ENCODE peak calls at places on chromosomes 2 and 18, in four cellular contexts. W, N, I and S are unnamed samples.

GRCh38 chr2:201971516-201972228 is 62.0 kb upstream of the FZD7 start:
- DNase-seq in W (no peak), N (no peak), I (no peak), S (no peak)

GRCh38 chr2:238787507-238787906 is 60.4 kb upstream of the TWIST2 start:
- DNase-seq in W (no peak), N (no peak), I (no peak), S (no peak)

GRCh38 chr2:151630372-151630771 is 103.9 kb downstream of the NEB start:
- DNase-seq in W (no peak), N (no peak), I (no peak), S (no peak)

GRCh38 chr2:96273763-96274162 is 7.7 kb downstream of the CIAO1 start:
- DNase-seq in W (no peak), N (no peak), I (no peak), S (no peak)

GRCh38 chr2:135688978-135689377 is 52.7 kb upstream of the UBXN4 start:
- DNase-seq in W (no peak), N (no peak), I (no peak), S (no peak)

GRCh38 chr18:37565985-37566478 is 434 bp upstream of the CELF4 start:
- DNase-seq in W (no peak), N (peak), I (peak), S (no peak)

GRCh38 chr2:64766841-64767669 is 113.3 kb upstream of the SERTAD2 start:
- DNase-seq in W (no peak), N (no peak), I (no peak), S (no peak)

GRCh38 chr2:23532311-23533013 is 147.5 kb downstream of the KLHL29 start:
- DNase-seq in W (no peak), N (peak), I (no peak), S (peak)

GRCh38 chr2:2234398-2234797 is 96.7 kb downstream of the MYT1L start:
- DNase-seq in W (no peak), N (no peak), I (no peak), S (no peak)

GRCh38 chr2:168210216-168210897 is 37.0 kb downstream of the STK39 start:
- DNase-seq in W (no peak), N (no peak), I (no peak), S (no peak)

GRCh38 chr18:7164610-7165009 is 47.0 kb upstream of the LAMA1 start:
- DNase-seq in W (no peak), N (no peak), I (no peak), S (no peak)

GRCh38 chr2:58539973-58540372 is 298.8 kb upstream of the FANCL start:
- DNase-seq in W (no peak), N (no peak), I (no peak), S (no peak)

GRCh38 chr2:643334-643733 is 33.9 kb downstream of the TMEM18 start:
- DNase-seq in W (no peak), N (no peak), I (no peak), S (no peak)

GRCh38 chr2:107002735-107003134 is 116.8 kb upstream of the ST6GAL2 start:
- DNase-seq in W (no peak), N (no peak), I (no peak), S (no peak)

GRCh38 chr18:49582579-49582978 is 20.7 kb downstream of the LIPG start:
- DNase-seq in W (no peak), N (no peak), I (no peak), S (no peak)

GRCh38 chr18:44153976-44154375 is 526.7 kb upstream of the SETBP1 start:
- DNase-seq in W (no peak), N (no peak), I (no peak), S (no peak)

GRCh38 chr2:168207861-168208260 is 39.5 kb downstream of the STK39 start:
- DNase-seq in W (no peak), N (no peak), I (no peak), S (no peak)

GRCh38 chr2:6776125-6776524 is 89.6 kb downstream of the CMPK2 start:
- DNase-seq in W (no peak), N (no peak), I (no peak), S (no peak)

GRCh38 chr2:150370600-150370999 is 116.9 kb downstream of the RND3 start:
- DNase-seq in W (no peak), N (no peak), I (no peak), S (no peak)

GRCh38 chr2:65728477-65729180 is 296.2 kb upstream of the SPRED2 start:
- DNase-seq in W (no peak), N (no peak), I (no peak), S (no peak)

DNA sequence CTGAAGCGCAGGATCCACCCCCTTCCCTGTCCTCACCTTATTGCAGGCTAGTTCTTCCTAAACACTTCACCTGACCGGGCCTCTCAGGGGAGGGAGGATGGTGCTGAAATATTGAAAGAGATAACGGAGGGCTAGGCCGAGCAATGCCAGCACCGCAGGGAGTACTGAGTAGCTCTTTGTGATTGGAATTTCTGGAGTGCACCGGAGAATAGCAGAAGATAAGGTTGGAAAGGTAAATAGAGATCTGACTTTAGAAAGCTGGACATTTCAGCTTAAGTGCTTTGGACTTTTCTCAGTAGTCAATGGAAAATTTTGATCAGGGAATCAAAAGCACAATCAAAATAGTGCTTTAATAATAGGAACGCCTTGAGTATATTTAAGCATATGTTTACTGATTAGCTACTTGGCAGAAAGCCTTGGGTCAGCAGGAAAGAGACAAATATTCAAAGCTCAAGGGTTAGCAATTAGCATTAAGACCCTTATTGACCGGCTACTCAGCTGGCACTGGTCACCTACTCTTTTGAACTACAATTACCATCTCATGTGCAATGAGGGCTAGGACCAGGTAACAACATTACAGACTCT is 142.9 kb upstream of the NDUFV2 start:
- DNase-seq in W (peak), N (no peak), I (no peak), S (no peak)
- H3K4me3 ChIP-seq in W (no peak), N (no peak), I (no peak), S (no peak)

GRCh38 chr2:55232084-55232862 is at the start of the genes CLHC1 and RPS27A:
- DNase-seq in W (peak), N (peak), I (peak), S (peak)
- TF ChIP-seq POLR2A in W (peak), N (peak), I (peak), S (peak)

DNA sequence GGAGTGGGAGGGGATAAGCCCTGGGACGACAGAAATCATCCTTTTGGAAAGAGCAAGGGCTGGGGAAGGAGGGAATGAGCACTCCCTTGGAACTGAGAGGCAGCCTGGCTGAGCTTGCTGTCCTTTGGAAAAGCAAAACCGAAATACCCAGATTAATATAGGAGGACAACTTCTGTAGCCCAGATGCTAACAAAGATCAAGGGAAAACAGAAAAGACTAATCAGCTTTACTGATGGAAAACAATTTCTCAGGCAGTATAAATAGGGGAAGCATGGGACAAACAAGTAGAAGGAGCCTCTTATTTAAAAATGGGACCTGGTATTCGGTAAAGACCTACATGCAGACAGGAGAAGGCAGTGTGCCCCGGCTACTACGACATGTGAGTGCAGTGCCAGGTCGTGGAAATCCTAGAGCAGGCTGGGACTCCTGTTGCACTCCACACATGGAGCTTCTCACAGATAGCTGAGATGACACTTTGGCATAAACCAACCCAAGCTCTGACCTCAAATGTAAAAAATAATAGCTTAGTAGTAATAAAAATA is 775 bp upstream of the DSEL start:
- DNase-seq in W (peak), N (no peak), I (peak), S (peak)
- H3K27ac ChIP-seq in W (peak), N (peak), I (no peak), S (peak)

GRCh38 chr2:172021074-172021931 is 21.6 kb downstream of the METAP1D start:
- DNase-seq in W (no peak), N (no peak), I (no peak), S (no peak)

DNA sequence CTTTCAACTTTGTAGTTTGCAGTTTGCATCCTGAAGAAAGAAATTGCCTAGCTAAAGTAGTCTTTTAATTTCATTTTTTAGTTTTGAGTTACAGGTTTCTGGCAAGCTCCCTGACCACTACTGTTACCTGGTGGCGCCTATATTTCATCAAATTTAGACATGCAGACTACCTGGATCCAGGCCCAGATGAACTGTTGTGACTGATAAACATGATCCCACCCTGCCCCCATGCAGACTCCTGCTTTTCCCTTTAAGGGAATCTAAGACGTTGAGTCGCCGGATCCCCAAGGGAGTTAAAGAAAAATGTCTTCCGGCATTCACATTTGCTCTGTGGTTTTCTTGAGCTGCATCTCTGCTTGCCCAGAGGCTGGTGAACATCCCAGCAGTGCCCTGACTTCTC is 22.2 kb downstream of the METAP1D start:
- DNase-seq in W (no peak), N (no peak), I (no peak), S (no peak)
- H3K4me3 ChIP-seq in W (no peak), N (no peak), I (no peak), S (no peak)

DNA sequence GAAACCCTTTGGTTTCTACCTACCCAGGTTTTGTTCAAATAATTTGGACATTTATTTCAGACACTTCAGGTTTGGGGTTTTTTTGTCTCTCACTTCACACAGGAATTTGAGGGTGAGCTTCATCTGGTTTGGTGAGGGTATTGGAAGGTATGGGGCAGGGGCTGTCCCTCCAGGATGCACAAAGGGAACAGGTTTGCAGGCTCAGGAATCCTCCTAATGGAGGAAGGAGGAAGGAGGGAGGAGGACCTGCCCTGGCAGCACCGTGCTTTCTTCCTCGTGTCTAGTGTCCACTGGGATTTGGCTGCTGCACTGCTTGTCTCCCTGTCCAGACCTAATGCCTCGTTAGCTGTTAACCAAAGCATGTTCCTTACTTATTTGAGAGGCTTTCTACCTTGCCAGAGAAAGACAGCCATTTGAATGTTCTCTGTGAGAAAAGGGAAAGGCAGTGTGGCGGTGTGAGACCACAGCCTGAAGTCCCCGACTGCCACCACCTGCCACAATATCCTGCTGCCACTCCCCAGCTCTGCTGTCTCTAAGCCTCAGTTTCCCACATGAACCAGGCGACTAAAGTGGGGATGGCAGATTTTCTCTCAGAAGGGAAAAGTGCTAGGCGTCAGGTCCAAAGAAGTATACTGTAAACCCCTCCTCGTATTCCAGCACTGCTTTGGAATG is 2.2 kb upstream of the SLC4A5 start:
- DNase-seq in W (no peak), N (no peak), I (no peak), S (no peak)
- TF ChIP-seq POLR2A in W (no peak), N (no peak), I (no peak), S (no peak)

DNA sequence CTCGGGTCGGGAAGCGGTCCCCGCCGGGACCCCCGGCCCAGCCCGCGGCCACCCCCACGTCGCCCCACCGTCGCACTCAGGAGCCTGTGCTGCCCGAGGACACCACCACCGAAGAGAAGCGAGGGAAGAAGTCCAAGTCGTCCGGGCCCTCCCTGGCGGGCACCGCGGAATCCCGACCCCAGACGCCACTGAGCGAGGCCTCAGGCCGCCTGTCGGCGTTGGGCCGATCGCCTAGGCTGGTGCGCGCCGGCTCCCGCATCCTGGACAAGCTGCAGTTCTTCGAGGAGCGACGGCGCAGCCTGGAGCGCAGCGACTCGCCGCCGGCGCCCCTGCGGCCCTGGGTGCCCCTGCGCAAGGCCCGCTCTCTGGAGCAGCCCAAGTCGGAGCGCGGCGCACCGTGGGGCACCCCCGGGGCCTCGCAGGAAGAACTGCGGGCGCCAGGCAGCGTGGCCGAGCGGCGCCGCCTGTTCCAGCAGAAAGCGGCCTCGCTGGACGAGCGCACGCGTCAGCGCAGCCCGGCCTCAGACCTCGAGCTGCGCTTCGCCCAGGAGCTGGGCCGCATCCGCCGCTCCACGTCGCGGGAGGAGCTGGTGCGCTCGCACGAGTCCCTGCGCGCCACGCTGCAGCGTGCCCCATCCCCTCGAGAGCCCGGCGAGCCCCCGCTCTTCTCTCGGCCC is 13.6 kb downstream of the SPEG start:
- DNase-seq in W (no peak), N (no peak), I (no peak), S (no peak)
- H3K27ac ChIP-seq in W (no peak), N (peak), I (no peak), S (peak)